ENCODE peak calls at places on chromosome 6, in nine cellular contexts. U is aorta, C is right lobe of liver, S is fibroblast of gingiva, R is AG09319, E is kidney, H is foreskin keratinocyte, W is Calu3, N is naive B cell. Y is an unnamed sample.

GRCh38 chr6:25085761-25086160 is 150.0 kb upstream of the RIPOR2 start:
- DNase-seq in U (no peak), C (no peak), S (no peak), R (no peak), E (no peak), H (no peak), W (no peak), N (peak; percentile 17), Y (no peak)

GRCh38 chr6:14317616-14318015 is 200.0 kb downstream of the CD83 start:
- DNase-seq in U (no peak), C (no peak), S (no peak), R (no peak), E (no peak), H (no peak), W (no peak), N (no peak), Y (no peak)

GRCh38 chr6:16690244-16691142 is 70.8 kb downstream of the ATXN1 start:
- DNase-seq in U (no peak), C (no peak), S (peak; percentile 36), R (no peak), E (no peak), H (no peak), W (no peak), N (no peak), Y (no peak)

GRCh38 chr6:50249493-50249892 is 199.8 kb upstream of the DEFB112 start:
- DNase-seq in U (no peak), C (no peak), S (no peak), R (no peak), E (no peak), H (no peak), W (no peak), N (no peak), Y (no peak)

GRCh38 chr6:5968817-5969726 is 37.7 kb downstream of the NRN1 start:
- DNase-seq in U (peak; percentile 93), C (no peak), S (peak; percentile 14), R (no peak), E (peak; percentile 83), H (no peak), W (peak; percentile 51), N (no peak), Y (no peak)

GRCh38 chr6:82589509-82590206 is 226.0 kb downstream of the TPBG start:
- DNase-seq in U (no peak), C (no peak), S (peak; percentile 46), R (peak; percentile 8), E (no peak), H (peak; percentile 34), W (peak; percentile 24), N (no peak), Y (no peak)

GRCh38 chr6:125377621-125378020 is 75.9 kb upstream of the HDDC2 start:
- DNase-seq in U (no peak), C (no peak), S (peak; percentile 89), R (no peak), E (no peak), H (no peak), W (no peak), N (no peak), Y (no peak)

GRCh38 chr6:150492941-150493340 is 106.7 kb upstream of the PLEKHG1 start:
- DNase-seq in U (no peak), C (no peak), S (no peak), R (no peak), E (no peak), H (peak; percentile 89), W (peak; percentile 67), N (no peak), Y (no peak)

GRCh38 chr6:13346245-13346644 is 17.9 kb upstream of the TBC1D7 start:
- DNase-seq in U (no peak), C (no peak), S (no peak), R (no peak), E (no peak), H (no peak), W (no peak), N (no peak), Y (no peak)

GRCh38 chr6:29968130-29968529 is 25.8 kb downstream of the HLA-A start:
- DNase-seq in U (no peak), C (no peak), S (no peak), R (no peak), E (no peak), H (no peak), W (peak; percentile 57), N (no peak), Y (no peak)

GRCh38 chr6:56807335-56807991 is 147.4 kb upstream of the BEND6 start:
- DNase-seq in U (no peak), C (no peak), S (peak; percentile 72), R (no peak), E (no peak), H (no peak), W (no peak), N (no peak), Y (no peak)

GRCh38 chr6:161788531-161788930 is 514.7 kb upstream of the AGPAT4 start:
- DNase-seq in U (no peak), C (no peak), S (no peak), R (no peak), E (no peak), H (peak; percentile 58), W (no peak), N (no peak), Y (no peak)

GRCh38 chr6:148441454-148441911 is 98.8 kb downstream of the SASH1 start:
- DNase-seq in U (no peak), C (no peak), S (peak; percentile 76), R (no peak), E (no peak), H (peak; percentile 69), W (no peak), N (no peak), Y (no peak)

GRCh38 chr6:54621285-54621684 is 225.3 kb upstream of the FAM83B start:
- DNase-seq in U (no peak), C (no peak), S (no peak), R (no peak), E (no peak), H (peak; percentile 12), W (peak; percentile 31), N (no peak), Y (no peak)

GRCh38 chr6:37061157-37061804 is 55.8 kb downstream of the FGD2 start:
- DNase-seq in U (no peak), C (peak; percentile 94), S (no peak), R (no peak), E (no peak), H (no peak), W (no peak), N (no peak), Y (no peak)

GRCh38 chr6:151285121-151285520 is 45.4 kb downstream of the AKAP12 start:
- DNase-seq in U (no peak), C (no peak), S (peak; percentile 81), R (no peak), E (no peak), H (no peak), W (no peak), N (no peak), Y (no peak)

GRCh38 chr6:133906050-133906449 is 17.1 kb downstream of the TCF21 start:
- DNase-seq in U (no peak), C (no peak), S (no peak), R (no peak), E (no peak), H (no peak), W (no peak), N (no peak), Y (no peak)

GRCh38 chr6:145261758-145262157 is 473.6 kb downstream of the EPM2A start:
- DNase-seq in U (no peak), C (no peak), S (no peak), R (no peak), E (no peak), H (no peak), W (no peak), N (no peak), Y (no peak)

GRCh38 chr6:127570739-127571389 is 6.1 kb upstream of the C6orf58 start:
- DNase-seq in U (no peak), C (no peak), S (no peak), R (no peak), E (no peak), H (peak; percentile 20), W (no peak), N (no peak), Y (no peak)

GRCh38 chr6:13248053-13248452 is 80.3 kb downstream of the TBC1D7 start:
- DNase-seq in U (no peak), C (no peak), S (no peak), R (no peak), E (no peak), H (peak; percentile 80), W (no peak), N (no peak), Y (peak; percentile 76)

GRCh38 chr6:39225543-39225942 is 3.7 kb downstream of the KCNK5 start:
- DNase-seq in U (no peak), C (peak; percentile 92), S (no peak), R (no peak), E (no peak), H (no peak), W (no peak), N (no peak), Y (peak; percentile 46)